ENCODE peak calls at places on chromosomes 16 and 17, in seven cellular contexts. V is germinal center; T is left ventricle myocardium superior; F is T-helper 22 cell; D is stimulated activated CD4-positive, alpha-beta T cell treated with anti-CD3 and anti-CD28 coated beads, Interleukin-1b, Interleukin-23, amount 100 ng/mL, for 1 hour; P is HS-5; J is stimulated activated CD8-positive, alpha-beta memory T cell treated with anti-CD3 and anti-CD28 coated beads, Interleukin-7, amount 100 ng/mL, for 48 hours. E is an unnamed sample.

GRCh38 chr17:45574376-45574775 is 83.9 kb upstream of the PLEKHM1 start:
- DNase-seq in V (no peak), T (no peak), F (no peak), D (no peak), P (no peak), J (no peak), E (no peak)

GRCh38 chr16:88938119-88938932 is 38.7 kb downstream of the CBFA2T3 start:
- DNase-seq in V (no peak), T (no peak), F (no peak), D (no peak), P (no peak), J (no peak), E (no peak)

GRCh38 chr17:37830151-37830993 is 85.5 kb upstream of the HNF1B start:
- DNase-seq in V (peak; percentile 38), T (no peak), F (no peak), D (no peak), P (no peak), J (no peak), E (no peak)

GRCh38 chr16:2466667-2467300 is 4.3 kb upstream of the NTN3 start:
- DNase-seq in V (no peak), T (no peak), F (no peak), D (no peak), P (no peak), J (no peak), E (no peak)

GRCh38 chr16:9469512-9469911 is 378.1 kb downstream of the HAPSTR1 start:
- DNase-seq in V (no peak), T (no peak), F (no peak), D (no peak), P (peak; percentile 8), J (no peak), E (no peak)

GRCh38 chr16:70553645-70554044 is 30.0 kb downstream of the SF3B3 start:
- DNase-seq in V (no peak), T (no peak), F (no peak), D (no peak), P (peak; percentile 57), J (no peak), E (no peak)

GRCh38 chr16:69138608-69139007 is 6.2 kb downstream of the UTP4 start:
- DNase-seq in V (no peak), T (no peak), F (no peak), D (no peak), P (no peak), J (no peak), E (no peak)

GRCh38 chr17:4738136-4739121 is 1.2 kb upstream of the ZMYND15 start:
- DNase-seq in V (no peak), T (no peak), F (no peak), D (no peak), P (no peak), J (no peak), E (no peak)

GRCh38 chr17:13508916-13509315 is 92.8 kb downstream of the HS3ST3A1 start:
- DNase-seq in V (no peak), T (no peak), F (no peak), D (no peak), P (no peak), J (no peak), E (no peak)

GRCh38 chr16:80543162-80543561 is 2.4 kb downstream of the DYNLRB2 start:
- DNase-seq in V (no peak), T (no peak), F (no peak), D (no peak), P (no peak), J (no peak), E (no peak)

GRCh38 chr17:48603959-48604769 is 622 bp downstream of the HOXB6 start:
- DNase-seq in V (no peak), T (no peak), F (no peak), D (no peak), P (no peak), J (no peak), E (no peak)

GRCh38 chr17:78806451-78806850 is 24.4 kb upstream of the CYTH1 start:
- DNase-seq in V (no peak), T (peak; percentile 46), F (peak; percentile 79), D (no peak), P (no peak), J (peak; percentile 39), E (no peak)

GRCh38 chr17:61384384-61385090 is 15.1 kb upstream of the TBX2 start:
- DNase-seq in V (no peak), T (no peak), F (no peak), D (no peak), P (no peak), J (no peak), E (no peak)

GRCh38 chr16:6193718-6194117 is 1096.1 kb upstream of the EEF2KMT start:
- DNase-seq in V (no peak), T (no peak), F (no peak), D (no peak), P (no peak), J (no peak), E (no peak)

GRCh38 chr16:65212791-65213190 is 90.9 kb upstream of the CDH11 start:
- DNase-seq in V (no peak), T (no peak), F (no peak), D (no peak), P (no peak), J (no peak), E (no peak)

GRCh38 chr17:36824678-36825091 is 112.6 kb upstream of the LHX1 start:
- DNase-seq in V (no peak), T (no peak), F (no peak), D (no peak), P (no peak), J (no peak), E (no peak)

GRCh38 chr16:29900102-29900887 is at the start of gene ASPHD1:
- DNase-seq in V (peak; percentile 88), T (peak; percentile 84), F (peak; percentile 52), D (no peak), P (peak; percentile 74), J (peak; percentile 40), E (peak; percentile 22)

GRCh38 chr17:50944054-50944901 is 78.1 kb upstream of the TOB1 start:
- DNase-seq in V (peak; percentile 77), T (peak; percentile 89), F (peak; percentile 65), D (peak; percentile 48), P (no peak), J (peak; percentile 71), E (peak; percentile 61)

GRCh38 chr16:1323296-1324239 is 9.9 kb upstream of the BAIAP3 start:
- DNase-seq in V (no peak), T (no peak), F (no peak), D (no peak), P (no peak), J (no peak), E (no peak)

E was measured in tibial nerve.